ENCODE peak calls at places on chromosome 17, in five cellular contexts. R is CD4-positive, alpha-beta T cell; D is omental fat pad; E is NB4; P is cardiac fibroblast. S is an unnamed sample.

GRCh38 chr17:41814195-41814594 is 1.4 kb downstream of the FKBP10 start:
- DNase-seq in R (no peak), D (no peak), E (no peak), P (peak), S (no peak)

GRCh38 chr17:59332890-59333377 is 1.5 kb downstream of the YPEL2 start:
- DNase-seq in R (no peak), D (no peak), E (peak), P (peak), S (no peak)

GRCh38 chr17:28810437-28810836 is 32.2 kb downstream of the FAM222B start:
- DNase-seq in R (no peak), D (no peak), E (no peak), P (no peak), S (no peak)

GRCh38 chr17:11276486-11276885 is 35.5 kb downstream of the SHISA6 start:
- DNase-seq in R (no peak), D (no peak), E (no peak), P (no peak), S (no peak)

GRCh38 chr17:58513913-58514794 is at the start of gene MTMR4:
- DNase-seq in R (peak), D (peak), E (peak), P (peak), S (peak)

GRCh38 chr17:1491406-1492248 is 859 bp downstream of the MYO1C start:
- DNase-seq in R (no peak), D (no peak), E (peak), P (peak), S (peak)

GRCh38 chr17:40303009-40303657 is 5.8 kb upstream of the RARA start:
- DNase-seq in R (no peak), D (no peak), E (peak), P (peak), S (no peak)

GRCh38 chr17:80820331-80820730 is 171.3 kb upstream of the CHMP6 start:
- DNase-seq in R (peak), D (no peak), E (no peak), P (no peak), S (no peak)

GRCh38 chr17:76833747-76834146 is 34.5 kb upstream of the MGAT5B start:
- DNase-seq in R (no peak), D (no peak), E (no peak), P (no peak), S (no peak)

GRCh38 chr17:49977463-49978389 is 8.7 kb downstream of the DLX4 start:
- DNase-seq in R (no peak), D (no peak), E (no peak), P (no peak), S (no peak)
- TF ChIP-seq CTCF in R (no peak), D (no peak), E (no peak), P (no peak), S (no peak)

GRCh38 chr17:44221862-44222111 is 2.3 kb upstream of the UBTF start:
- DNase-seq in R (no peak), D (no peak), E (no peak), P (no peak), S (peak)

GRCh38 chr17:44221072-44221861 is 1.8 kb upstream of the UBTF start:
- DNase-seq in R (peak), D (no peak), E (peak), P (peak), S (peak)

GRCh38 chr17:44223574-44224046 is 4.1 kb upstream of the UBTF start:
- DNase-seq in R (no peak), D (no peak), E (no peak), P (peak), S (no peak)

GRCh38 chr17:44220211-44221071 is 966 bp upstream of the UBTF start:
- DNase-seq in R (peak), D (no peak), E (peak), P (peak), S (peak)

DNA sequence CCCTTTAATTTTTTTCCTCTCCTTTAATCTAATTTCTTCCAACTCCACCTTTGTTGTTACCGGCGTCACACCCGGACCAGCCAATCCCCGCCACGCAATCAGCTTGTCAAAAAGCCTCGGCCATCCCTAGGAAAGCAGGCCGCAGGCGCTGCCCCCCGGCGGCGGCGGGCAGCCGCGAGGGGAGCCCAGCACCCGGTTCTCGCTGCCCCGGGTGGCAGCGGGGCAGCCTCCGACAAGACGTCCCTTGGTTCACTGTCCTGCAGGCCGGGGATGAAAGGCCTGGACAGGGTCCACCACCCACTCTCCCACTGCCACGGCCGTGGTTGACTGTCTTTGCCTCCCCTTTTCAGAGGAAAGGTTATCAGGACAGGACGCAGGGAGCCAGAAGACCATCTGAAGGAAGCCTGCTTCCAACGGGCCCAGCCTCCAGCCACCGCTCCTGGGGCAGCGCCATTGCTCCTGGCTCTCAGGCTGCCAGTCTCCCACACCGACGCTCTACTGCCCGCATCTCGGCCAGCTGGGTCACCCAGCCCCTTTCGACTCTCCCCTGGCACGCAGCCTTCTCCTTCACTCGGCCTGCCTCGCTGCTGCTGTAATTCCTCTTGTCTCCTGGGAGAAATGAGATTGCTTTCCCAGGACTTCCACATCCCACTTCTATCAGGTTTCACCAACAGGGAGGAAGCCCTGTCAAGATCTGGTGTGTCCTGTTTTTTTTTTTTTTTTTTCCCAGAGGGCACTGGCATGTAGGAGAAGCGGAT is 2.8 kb upstream of the UBTF start:
- DNase-seq in R (no peak), D (no peak), E (peak), P (peak), S (peak)
- TF ChIP-seq CTCF in R (no peak), D (no peak), E (no peak), P (no peak), S (no peak)

DNA sequence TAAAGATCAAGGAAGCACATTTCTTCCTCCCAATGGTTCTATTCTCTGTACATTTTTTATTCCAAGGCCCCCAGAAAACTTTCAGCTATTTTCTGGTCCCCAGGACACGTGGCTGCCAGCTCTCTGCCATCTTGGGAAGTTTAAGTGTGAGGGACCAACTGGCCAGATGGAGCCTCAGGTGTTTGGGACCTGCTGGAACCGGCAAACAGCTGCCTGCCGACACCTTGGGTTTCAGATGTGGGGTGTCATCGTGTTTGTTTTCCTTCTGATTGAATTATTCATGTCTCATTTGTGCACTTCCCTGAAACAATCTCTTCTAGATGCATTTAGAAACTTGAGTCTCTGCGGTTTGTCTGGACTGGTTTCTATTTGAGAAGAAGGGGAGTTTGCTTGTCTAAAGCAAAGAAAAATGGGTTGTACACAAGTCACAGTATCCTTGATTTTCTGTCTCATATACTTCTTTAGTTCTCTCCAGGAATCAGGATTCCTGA is 386.5 kb downstream of the SLC39A11 start:
- DNase-seq in R (no peak), D (no peak), E (no peak), P (no peak), S (no peak)
- TF ChIP-seq CTCF in R (no peak), D (no peak), E (no peak), P (no peak), S (no peak)

GRCh38 chr17:81976332-81977210 is 858 bp upstream of the ASPSCR1 start:
- DNase-seq in R (no peak), D (no peak), E (peak), P (no peak), S (no peak)

GRCh38 chr17:81980122-81980521 is 2.7 kb downstream of the ASPSCR1 start:
- DNase-seq in R (no peak), D (no peak), E (no peak), P (no peak), S (no peak)

GRCh38 chr17:81980752-81981239 is 3.4 kb downstream of the ASPSCR1 start:
- DNase-seq in R (no peak), D (no peak), E (no peak), P (no peak), S (no peak)

GRCh38 chr17:81978901-81979298 is 1.5 kb downstream of the ASPSCR1 start:
- DNase-seq in R (no peak), D (no peak), E (no peak), P (no peak), S (no peak)

DNA sequence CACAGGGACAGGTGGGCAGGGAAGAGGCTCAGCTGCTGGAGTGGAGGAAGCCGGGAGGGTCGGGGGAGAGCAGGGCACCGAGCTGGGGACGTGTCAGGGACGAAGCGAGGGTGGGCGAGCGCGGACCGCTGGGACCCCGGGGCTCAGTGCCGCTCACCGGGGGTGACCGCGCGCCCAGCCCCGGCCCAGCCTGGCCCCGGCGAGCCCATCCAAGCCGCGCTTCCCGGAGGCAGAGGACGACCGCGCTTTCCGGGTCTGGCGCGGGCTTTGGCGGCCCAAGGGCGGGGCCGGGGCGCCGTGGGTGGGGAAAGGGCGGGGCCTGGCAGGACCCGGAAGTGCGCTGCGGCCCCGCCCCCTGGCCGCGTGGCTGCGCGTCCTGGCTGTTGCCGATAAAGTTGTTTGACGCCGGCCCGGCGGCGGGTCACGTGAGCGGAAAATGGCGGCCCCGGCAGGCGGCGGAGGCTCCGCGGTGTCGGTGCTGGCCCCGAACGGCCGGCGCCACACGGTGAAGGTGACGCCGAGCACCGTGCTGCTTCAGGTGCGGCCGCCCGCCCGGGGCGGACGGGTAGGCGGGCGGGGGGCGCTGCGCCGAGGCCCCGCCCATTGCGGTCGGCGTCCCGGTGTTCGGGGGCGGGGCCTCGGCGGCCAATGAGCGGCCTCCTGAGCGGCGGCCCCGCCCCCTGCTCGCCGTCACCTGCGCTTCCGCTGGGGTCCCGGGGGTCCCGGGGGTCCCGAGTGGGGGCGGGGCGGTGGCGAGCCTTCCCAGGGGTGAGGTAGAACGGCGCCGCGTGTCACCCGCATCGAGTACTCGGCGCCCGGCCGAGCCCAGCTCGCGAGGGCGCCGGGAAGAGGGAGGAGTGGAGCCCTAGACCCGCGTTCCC is at the start of gene ASPSCR1:
- DNase-seq in R (peak), D (peak), E (peak), P (peak), S (peak)
- TF ChIP-seq CTCF in R (no peak), D (no peak), E (no peak), P (no peak), S (no peak)

DNA sequence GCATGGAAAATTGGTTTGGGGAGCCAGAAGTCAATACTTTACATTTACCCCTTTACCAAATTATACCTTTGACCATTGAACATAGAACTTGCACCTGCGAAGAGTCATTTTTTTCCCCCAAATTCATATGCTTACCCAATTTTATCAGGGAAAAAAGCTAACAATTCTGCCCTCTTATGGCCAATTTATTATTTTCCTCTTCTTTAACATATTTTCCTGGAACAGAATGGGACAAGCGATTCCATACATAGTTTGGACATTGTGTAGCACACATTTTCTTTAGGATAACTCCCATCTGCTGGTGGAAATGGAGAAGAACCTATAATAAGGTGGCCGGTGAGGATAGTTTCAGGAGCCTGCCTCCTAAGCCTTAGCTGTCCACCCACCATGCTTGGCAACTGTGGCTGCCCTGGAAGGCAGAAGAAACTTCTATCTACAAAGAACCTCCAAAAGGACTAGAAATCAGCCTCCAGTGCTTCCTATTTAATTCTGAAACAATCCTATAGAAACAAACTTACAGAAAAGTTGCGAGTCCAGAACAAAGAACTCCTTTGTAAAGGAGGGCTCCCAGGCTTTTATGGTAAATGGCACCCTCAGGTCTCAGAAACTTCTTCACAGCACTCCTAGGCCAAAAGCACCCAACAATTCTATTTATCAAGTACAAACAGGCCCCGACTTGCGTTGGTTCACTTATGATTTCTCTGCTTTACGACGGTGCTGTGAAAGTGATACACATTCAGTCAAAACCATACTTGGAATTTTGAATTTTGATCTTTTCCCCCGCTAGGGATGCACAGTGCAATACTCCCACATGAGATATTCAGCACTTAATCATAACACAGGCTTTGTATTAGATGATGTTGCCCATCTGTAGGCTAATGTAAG is 64.1 kb upstream of the CACNG4 start:
- DNase-seq in R (no peak), D (no peak), E (no peak), P (peak), S (no peak)
- TF ChIP-seq CTCF in R (no peak), D (no peak), E (no peak), P (peak), S (no peak)

GRCh38 chr17:7767425-7768021 is 50.0 kb downstream of the DNAH2 start:
- DNase-seq in R (no peak), D (no peak), E (no peak), P (peak), S (no peak)
- TF ChIP-seq CTCF in R (no peak), D (no peak), E (no peak), P (no peak), S (no peak)

GRCh38 chr17:78144146-78144719 is 2.0 kb upstream of the C17orf99 start:
- DNase-seq in R (no peak), D (no peak), E (peak), P (peak), S (no peak)
- TF ChIP-seq CTCF in R (no peak), D (no peak), E (no peak), P (no peak), S (no peak)

GRCh38 chr17:71084219-71084618 is 914.9 kb downstream of the KCNJ2 start:
- DNase-seq in R (no peak), D (no peak), E (peak), P (peak), S (no peak)

GRCh38 chr17:71084838-71085237 is 915.5 kb downstream of the KCNJ2 start:
- DNase-seq in R (no peak), D (no peak), E (no peak), P (no peak), S (no peak)

GRCh38 chr17:71081666-71082065 is 912.3 kb downstream of the KCNJ2 start:
- DNase-seq in R (no peak), D (no peak), E (no peak), P (no peak), S (no peak)

GRCh38 chr17:71080937-71081336 is 911.6 kb downstream of the KCNJ2 start:
- DNase-seq in R (no peak), D (no peak), E (no peak), P (no peak), S (no peak)

GRCh38 chr17:71085238-71086033 is 916.1 kb downstream of the KCNJ2 start:
- DNase-seq in R (no peak), D (no peak), E (peak), P (no peak), S (no peak)
- TF ChIP-seq CTCF in R (no peak), D (no peak), E (peak), P (peak), S (no peak)

S was measured in activated B cell treated with CpG ODN at 0.5 μM for 24 hours.